ENCODE peak calls at places on chromosomes 4 and X, in six cellular contexts. P, O, Y, A, U and E are unnamed samples.

GRCh38 chr4:102620697-102621497 is 119.7 kb downstream of the NFKB1 start:
- DNase-seq in P (no peak), O (peak; percentile 41), Y (peak; percentile 71), A (peak; percentile 28), U (peak; percentile 80), E (no peak)

GRCh38 chrX:28613558-28613957 is 26.3 kb downstream of the IL1RAPL1 start:
- DNase-seq in P (no peak), O (no peak), Y (no peak), A (no peak), U (no peak), E (no peak)

GRCh38 chr4:9963328-9963727 is 58.0 kb downstream of the SLC2A9 start:
- DNase-seq in P (no peak), O (no peak), Y (no peak), A (no peak), U (no peak), E (no peak)

GRCh38 chrX:12984629-12985303 is 9.9 kb downstream of the TMSB4X start:
- DNase-seq in P (no peak), O (no peak), Y (no peak), A (no peak), U (peak; percentile 86), E (no peak)

GRCh38 chr4:110119347-110119746 is 79.1 kb downstream of the ELOVL6 start:
- DNase-seq in P (no peak), O (peak; percentile 42), Y (no peak), A (no peak), U (no peak), E (no peak)

GRCh38 chr4:94455081-94455480 is 3.3 kb downstream of the PDLIM5 start:
- DNase-seq in P (peak; percentile 42), O (no peak), Y (peak; percentile 63), A (peak; percentile 86), U (peak; percentile 79), E (no peak)

GRCh38 chrX:100662791-100663190 is 18.8 kb downstream of the SRPX2 start:
- DNase-seq in P (no peak), O (no peak), Y (no peak), A (no peak), U (no peak), E (no peak)

GRCh38 chrX:2397648-2398340 is 103.0 kb downstream of the DHRSX start:
- DNase-seq in P (no peak), O (no peak), Y (no peak), A (no peak), U (peak; percentile 68), E (no peak)

GRCh38 chrX:15310117-15310516 is 5.3 kb downstream of the ASB11 start:
- DNase-seq in P (no peak), O (no peak), Y (no peak), A (peak; percentile 64), U (peak; percentile 8), E (no peak)

GRCh38 chr4:145076473-145076855 is 21.5 kb downstream of the ANAPC10 start:
- DNase-seq in P (no peak), O (no peak), Y (no peak), A (no peak), U (peak; percentile 49), E (no peak)

GRCh38 chr4:183721207-183722081 is 62.4 kb downstream of the TRAPPC11 start:
- DNase-seq in P (no peak), O (peak; percentile 67), Y (no peak), A (no peak), U (peak; percentile 24), E (no peak)

GRCh38 chrX:85836868-85837267 is 210.5 kb downstream of the CHM start:
- DNase-seq in P (no peak), O (no peak), Y (no peak), A (peak; percentile 19), U (peak; percentile 54), E (no peak)

GRCh38 chr4:119097282-119097900 is 38.2 kb upstream of the MYOZ2 start:
- DNase-seq in P (no peak), O (no peak), Y (no peak), A (no peak), U (no peak), E (no peak)

GRCh38 chr4:65865489-65865888 is 195.2 kb upstream of the EPHA5 start:
- DNase-seq in P (no peak), O (no peak), Y (no peak), A (no peak), U (peak; percentile 1), E (no peak)

GRCh38 chr4:7306566-7306965 is 114.2 kb downstream of the SORCS2 start:
- DNase-seq in P (no peak), O (no peak), Y (no peak), A (no peak), U (no peak), E (peak; percentile 68)

GRCh38 chr4:155541716-155542115 is 124.9 kb upstream of the GUCY1A1 start:
- DNase-seq in P (no peak), O (no peak), Y (no peak), A (no peak), U (no peak), E (no peak)

GRCh38 chr4:41145571-41146078 is 68.7 kb downstream of the APBB2 start:
- DNase-seq in P (no peak), O (no peak), Y (no peak), A (no peak), U (peak; percentile 66), E (no peak)

GRCh38 chr4:113744667-113745241 is 16.8 kb downstream of the CAMK2D start:
- DNase-seq in P (no peak), O (no peak), Y (no peak), A (no peak), U (no peak), E (no peak)

GRCh38 chrX:56765816-56766553 is 36.9 kb downstream of the NBDY start:
- DNase-seq in P (no peak), O (peak; percentile 36), Y (no peak), A (no peak), U (peak; percentile 36), E (no peak)

GRCh38 chr4:26076000-26076587 is 162.1 kb downstream of the SMIM20 start:
- DNase-seq in P (no peak), O (peak; percentile 43), Y (no peak), A (no peak), U (peak; percentile 37), E (no peak)

GRCh38 chr4:7460591-7460990 is 25.9 kb upstream of the PSAPL1 start:
- DNase-seq in P (no peak), O (no peak), Y (no peak), A (no peak), U (peak; percentile 7), E (no peak)

GRCh38 chrX:17584248-17584681 is 153.0 kb upstream of the SCML1 start:
- DNase-seq in P (no peak), O (no peak), Y (no peak), A (no peak), U (peak; percentile 72), E (no peak)

GRCh38 chr4:133711817-133712216 is 489.8 kb downstream of the PABPC4L start:
- DNase-seq in P (no peak), O (no peak), Y (no peak), A (no peak), U (no peak), E (no peak)

GRCh38 chr4:1772869-1773538 is 20.1 kb upstream of the FGFR3 start:
- DNase-seq in P (no peak), O (no peak), Y (no peak), A (no peak), U (no peak), E (no peak)

GRCh38 chr4:7367894-7368293 is 66.8 kb downstream of the PSAPL1 start:
- DNase-seq in P (no peak), O (no peak), Y (no peak), A (no peak), U (peak; percentile 12), E (no peak)

GRCh38 chr4:68182382-68182820 is 52.7 kb upstream of the TMPRSS11F start:
- DNase-seq in P (no peak), O (no peak), Y (no peak), A (no peak), U (no peak), E (peak; percentile 76)

GRCh38 chr4:165325732-165326512 is 1.5 kb upstream of the MSMO1 start:
- DNase-seq in P (no peak), O (no peak), Y (no peak), A (no peak), U (peak; percentile 80), E (no peak)

GRCh38 chrX:26789751-26790150 is 573.8 kb downstream of the MAGEB5 start:
- DNase-seq in P (no peak), O (no peak), Y (no peak), A (no peak), U (no peak), E (no peak)

GRCh38 chr4:11471613-11472012 is 42.9 kb upstream of the HS3ST1 start:
- DNase-seq in P (no peak), O (no peak), Y (no peak), A (no peak), U (no peak), E (no peak)

GRCh38 chrX:39975094-39975865 is 122.5 kb downstream of the BCOR start:
- DNase-seq in P (no peak), O (no peak), Y (no peak), A (no peak), U (no peak), E (no peak)

DNA sequence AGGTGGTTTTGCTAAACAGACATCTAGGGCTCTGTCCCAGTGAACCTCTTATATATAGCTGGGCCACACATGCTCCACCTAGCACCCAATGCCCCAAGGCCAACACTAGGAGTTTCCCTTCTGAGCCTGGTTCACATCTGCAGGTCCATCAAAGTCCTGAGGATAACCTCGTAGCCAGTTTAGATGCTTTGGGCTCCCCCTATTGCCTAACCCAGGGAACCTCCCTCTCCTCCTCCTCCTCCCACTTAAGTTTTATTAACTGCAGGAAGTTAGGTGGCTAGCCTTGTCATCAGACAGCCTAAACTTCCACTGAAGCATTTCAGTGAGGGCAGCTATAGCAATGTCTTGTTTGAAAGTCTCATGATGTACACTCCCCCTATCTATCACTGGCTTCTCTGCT is 88.0 kb downstream of the GUCY2F start:
- DNase-seq in P (no peak), O (no peak), Y (no peak), A (no peak), U (no peak), E (no peak)
- TF ChIP-seq CTCF in P (no peak), O (no peak), Y (no peak), A (no peak), U (peak; percentile 8), E (peak; percentile 31)

DNA sequence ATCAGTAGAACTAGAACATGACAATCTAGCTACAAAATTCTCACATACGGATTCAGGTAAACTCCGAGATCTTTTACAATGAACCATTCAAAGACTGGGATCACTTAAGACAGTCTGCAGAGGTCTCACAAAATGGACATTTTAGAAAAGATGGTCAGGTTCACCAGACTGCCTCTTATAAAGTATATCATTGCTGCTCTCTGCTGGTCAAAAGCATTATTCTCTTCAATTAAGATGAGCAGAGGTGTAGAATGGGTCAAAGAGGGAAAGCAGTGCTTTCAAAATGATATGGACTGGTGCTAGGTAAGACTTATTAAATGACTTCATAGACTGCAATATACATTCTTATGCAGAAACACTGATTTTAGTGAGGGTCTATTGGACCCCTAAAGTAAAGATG is 434.7 kb downstream of the PACRGL start:
- DNase-seq in P (no peak), O (no peak), Y (no peak), A (no peak), U (peak; percentile 3), E (no peak)
- TF ChIP-seq CTCF in P (no peak), O (no peak), Y (no peak), A (no peak), U (peak; percentile 8), E (peak; percentile 60)

GRCh38 chr4:105666693-105667092 is 41.8 kb downstream of the INTS12 start:
- DNase-seq in P (no peak), O (peak; percentile 32), Y (no peak), A (no peak), U (peak; percentile 9), E (no peak)
- TF ChIP-seq CTCF in P (no peak), O (peak; percentile 8), Y (no peak), A (no peak), U (peak; percentile 18), E (peak; percentile 69)

GRCh38 chr4:37780444-37781133 is 45.9 kb upstream of the PGM2 start:
- DNase-seq in P (no peak), O (peak; percentile 26), Y (no peak), A (no peak), U (peak; percentile 29), E (no peak)
- TF ChIP-seq CTCF in P (no peak), O (no peak), Y (peak; percentile 21), A (no peak), U (peak; percentile 48), E (peak; percentile 52)